ENCODE peak calls at places on chromosomes 12 and 14, in four cellular contexts. A is HepG2, X is K562, Y is GM12878. O is an unnamed sample.

GRCh38 chr14:58572092-58572853 is 65.5 kb upstream of the DACT1 start:
- DNase-seq in A (peak), X (no peak), Y (no peak), O (no peak)

GRCh38 chr14:53742226-53742607 is 214.4 kb downstream of the BMP4 start:
- DNase-seq in A (no peak), X (no peak), Y (no peak), O (peak)

GRCh38 chr12:94867066-94867855 is 136.2 kb downstream of the NDUFA12 start:
- DNase-seq in A (no peak), X (no peak), Y (no peak), O (no peak)

GRCh38 chr12:27552886-27553560 is 29.0 kb downstream of the PPFIBP1 start:
- DNase-seq in A (peak), X (no peak), Y (no peak), O (no peak)

GRCh38 chr14:79465651-79466050 is 745.7 kb downstream of the DIO2 start:
- DNase-seq in A (no peak), X (no peak), Y (no peak), O (no peak)

GRCh38 chr12:83796527-83796926 is 1109.8 kb downstream of the TMTC2 start:
- DNase-seq in A (no peak), X (no peak), Y (no peak), O (peak)

GRCh38 chr12:83660727-83661126 is 974.0 kb downstream of the TMTC2 start:
- DNase-seq in A (no peak), X (no peak), Y (no peak), O (no peak)

GRCh38 chr14:52399886-52400599 is 85.9 kb downstream of the PTGER2 start:
- DNase-seq in A (no peak), X (no peak), Y (no peak), O (peak)

GRCh38 chr14:36241183-36241582 is 64.7 kb upstream of the PTCSC3 start:
- DNase-seq in A (no peak), X (peak), Y (no peak), O (no peak)

GRCh38 chr14:36238666-36239363 is 62.3 kb upstream of the PTCSC3 start:
- DNase-seq in A (no peak), X (no peak), Y (no peak), O (no peak)

GRCh38 chr14:36245223-36245622 is 68.7 kb upstream of the PTCSC3 start:
- DNase-seq in A (no peak), X (no peak), Y (no peak), O (no peak)

GRCh38 chr14:36243183-36243582 is 66.7 kb upstream of the PTCSC3 start:
- DNase-seq in A (no peak), X (no peak), Y (no peak), O (peak)
- TF ChIP-seq JUNB in A (no peak), X (no peak), Y (no peak), O (no peak)

DNA sequence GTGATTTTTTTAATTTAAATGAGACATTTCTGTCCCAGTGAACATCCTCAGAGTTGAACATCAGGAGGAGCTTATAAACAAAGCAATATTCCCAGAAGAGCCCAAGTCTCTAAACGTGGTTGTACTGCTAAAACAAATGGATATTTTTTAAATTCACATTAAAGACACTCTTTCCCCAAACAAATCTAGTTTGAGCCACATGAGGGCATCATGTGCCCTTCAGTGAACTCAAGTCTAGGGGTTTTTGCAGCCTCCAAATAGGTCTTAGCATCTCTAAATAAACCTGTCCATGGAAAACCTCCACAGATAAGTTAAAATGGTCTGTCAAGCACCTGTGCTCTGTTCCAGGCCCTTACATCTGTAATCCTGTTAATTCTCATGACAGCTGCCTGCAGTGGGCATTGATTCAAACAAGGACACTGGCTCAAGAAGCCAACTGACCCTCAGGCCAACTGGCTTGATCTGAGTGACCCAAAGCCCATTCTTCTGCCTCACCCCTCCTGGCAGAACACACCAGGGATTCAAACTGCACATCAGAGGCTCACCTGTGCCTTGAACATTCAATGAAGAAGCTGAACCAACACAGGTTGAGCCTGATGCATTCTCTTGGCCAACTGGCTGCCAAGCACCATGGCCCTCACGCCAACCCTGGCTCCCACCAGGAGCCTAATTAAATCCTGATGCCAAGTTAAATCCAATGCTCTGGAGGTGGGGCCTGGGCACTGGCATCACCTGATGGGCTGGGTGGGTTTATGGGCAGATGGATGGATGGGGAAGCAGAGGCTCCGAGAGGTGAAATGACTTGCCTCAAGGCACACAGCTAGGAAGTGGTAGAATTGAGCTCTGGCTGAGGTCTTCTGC is 8.6 kb downstream of the ISCU start:
- DNase-seq in A (peak), X (peak), Y (no peak), O (peak)
- TF ChIP-seq CTCF in A (peak), X (peak), Y (peak), O (peak)

GRCh38 chr14:100545359-100545758 is 41.9 kb downstream of the BEGAIN start:
- DNase-seq in A (no peak), X (no peak), Y (no peak), O (no peak)

GRCh38 chr14:100548295-100548655 is 38.9 kb downstream of the BEGAIN start:
- DNase-seq in A (no peak), X (no peak), Y (no peak), O (no peak)

GRCh38 chr14:100544506-100545141 is 42.6 kb downstream of the BEGAIN start:
- DNase-seq in A (no peak), X (no peak), Y (no peak), O (no peak)

GRCh38 chr14:100547633-100548294 is 39.5 kb downstream of the BEGAIN start:
- DNase-seq in A (no peak), X (no peak), Y (no peak), O (no peak)

GRCh38 chr14:100546051-100546443 is 41.2 kb downstream of the BEGAIN start:
- DNase-seq in A (no peak), X (no peak), Y (no peak), O (no peak)
- TF ChIP-seq CREB1 in A (no peak), X (no peak), Y (no peak), O (no peak)

DNA sequence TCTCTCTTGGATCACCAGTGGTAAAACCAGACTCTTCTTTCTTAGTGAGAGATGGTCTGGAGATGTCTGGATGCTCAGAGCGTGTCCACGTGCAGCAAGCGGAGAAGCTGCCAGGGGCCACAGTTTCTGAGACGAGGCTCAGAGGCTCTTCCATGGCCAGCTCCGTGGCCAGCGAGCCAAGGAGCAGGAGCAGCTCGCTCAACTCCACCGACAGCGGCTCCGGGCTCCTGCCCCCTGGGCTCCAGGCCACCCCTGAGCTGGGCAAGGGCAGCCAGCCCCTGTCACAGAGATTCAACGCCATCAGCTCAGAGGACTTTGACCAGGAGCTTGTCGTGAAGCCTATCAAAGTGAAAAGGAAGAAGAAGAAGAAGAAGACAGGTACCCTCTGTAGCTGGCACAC is 69.0 kb downstream of the TECPR2 start:
- DNase-seq in A (no peak), X (no peak), Y (no peak), O (no peak)
- TF ChIP-seq JUNB in A (no peak), X (no peak), Y (no peak), O (no peak)

GRCh38 chr12:69269736-69270135 is 30.4 kb downstream of the CPSF6 start:
- DNase-seq in A (no peak), X (no peak), Y (no peak), O (no peak)

GRCh38 chr12:69274861-69275260 is 35.5 kb downstream of the CPSF6 start:
- DNase-seq in A (no peak), X (no peak), Y (no peak), O (no peak)

GRCh38 chr12:69275471-69275891 is 36.1 kb downstream of the CPSF6 start:
- DNase-seq in A (no peak), X (no peak), Y (no peak), O (no peak)

GRCh38 chr12:69272511-69272910 is 33.1 kb downstream of the CPSF6 start:
- DNase-seq in A (no peak), X (no peak), Y (no peak), O (no peak)
- TF ChIP-seq CTCF in A (no peak), X (no peak), Y (no peak), O (no peak)

DNA sequence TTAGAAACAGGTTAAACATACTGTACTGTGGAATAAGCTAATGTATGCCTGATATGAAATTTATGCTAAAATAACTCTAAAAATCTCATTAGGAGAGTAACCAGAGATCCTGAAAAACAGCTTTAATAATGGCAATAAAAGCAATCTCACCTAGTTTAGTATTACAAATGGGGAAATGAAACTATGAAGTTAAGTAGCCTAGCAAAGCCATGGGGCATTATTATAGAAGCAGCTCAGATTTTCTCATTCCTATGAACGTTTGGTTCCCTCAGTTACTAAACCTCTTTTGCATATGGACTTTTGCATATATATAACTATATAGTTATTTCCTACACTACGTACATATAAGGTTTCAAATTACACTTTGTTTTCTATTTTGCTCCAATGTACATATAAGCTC is 25.0 kb upstream of the APPL2 start:
- DNase-seq in A (no peak), X (no peak), Y (no peak), O (no peak)
- TF ChIP-seq CREB1 in A (no peak), X (no peak), Y (no peak), O (no peak)

GRCh38 chr12:105227879-105228278 is 8.1 kb downstream of the APPL2 start:
- DNase-seq in A (no peak), X (no peak), Y (no peak), O (no peak)
- TF ChIP-seq JUNB in A (no peak), X (no peak), Y (no peak), O (no peak)

GRCh38 chr12:50219544-50219943 is 52.4 kb upstream of the CERS5 start:
- DNase-seq in A (no peak), X (no peak), Y (no peak), O (no peak)

GRCh38 chr12:50224026-50224692 is 57.0 kb upstream of the CERS5 start:
- DNase-seq in A (peak), X (no peak), Y (no peak), O (peak)

GRCh38 chr12:50221228-50222008 is 54.2 kb upstream of the CERS5 start:
- DNase-seq in A (no peak), X (peak), Y (peak), O (peak)

GRCh38 chr12:50220357-50221061 is 53.3 kb upstream of the CERS5 start:
- DNase-seq in A (no peak), X (peak), Y (peak), O (no peak)

DNA sequence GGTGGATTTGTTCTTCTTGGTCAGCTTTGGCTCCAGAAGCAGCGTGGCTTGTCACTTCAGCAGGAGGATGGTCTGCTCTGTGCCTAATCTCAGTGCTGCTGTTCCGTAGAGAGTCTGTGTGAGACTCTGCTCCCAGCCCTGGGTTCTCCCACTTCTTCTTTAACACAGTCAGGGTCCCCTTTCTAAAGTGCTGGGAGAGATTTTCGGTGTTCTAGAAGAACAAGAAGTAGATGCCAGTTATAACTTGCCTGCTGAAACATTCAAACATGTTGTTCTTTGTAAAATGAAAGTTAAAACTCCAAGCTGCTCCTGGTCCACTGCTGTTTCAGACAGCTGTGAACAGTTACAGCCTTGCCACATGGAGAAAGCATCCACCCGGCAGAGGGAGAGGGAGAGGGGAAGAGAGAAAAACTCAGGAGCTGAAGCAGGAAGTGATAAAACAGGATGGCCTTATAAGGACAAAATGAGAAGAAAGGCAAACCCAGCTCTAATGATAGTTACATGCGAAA is 55.2 kb upstream of the CERS5 start:
- DNase-seq in A (no peak), X (peak), Y (no peak), O (peak)
- TF ChIP-seq CTCF in A (no peak), X (peak), Y (no peak), O (peak)

GRCh38 chr14:21539154-21539940 is 13.2 kb upstream of the SALL2 start:
- DNase-seq in A (no peak), X (peak), Y (no peak), O (peak)

GRCh38 chr14:21534576-21534975 is 8.4 kb upstream of the SALL2 start:
- DNase-seq in A (no peak), X (no peak), Y (no peak), O (peak)

GRCh38 chr14:21535545-21536394 is 9.6 kb upstream of the SALL2 start:
- DNase-seq in A (no peak), X (no peak), Y (no peak), O (no peak)

GRCh38 chr14:21536395-21537087 is 10.4 kb upstream of the SALL2 start:
- DNase-seq in A (no peak), X (no peak), Y (no peak), O (peak)

DNA sequence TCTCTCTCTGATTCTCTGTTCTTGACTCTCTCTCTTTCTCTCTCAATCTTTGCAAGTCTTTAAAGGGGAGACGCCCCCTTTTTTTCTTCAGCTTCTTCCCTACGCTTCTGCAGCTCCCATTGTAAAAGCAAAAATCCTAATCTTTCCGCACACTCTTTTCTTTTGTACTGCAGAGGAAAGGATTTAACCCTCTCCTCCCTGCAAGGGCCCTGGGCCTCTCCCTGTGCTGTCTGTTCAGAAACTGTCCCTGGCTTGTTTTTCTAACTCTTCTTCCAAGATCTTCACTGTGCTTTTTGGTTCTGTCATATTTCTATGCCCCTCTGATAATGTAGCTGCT is 10.9 kb upstream of the SALL2 start:
- DNase-seq in A (no peak), X (no peak), Y (no peak), O (no peak)
- TF ChIP-seq CREB1 in A (no peak), X (no peak), Y (no peak), O (no peak)

GRCh38 chr12:102401087-102401486 is 79.3 kb downstream of the IGF1 start:
- DNase-seq in A (no peak), X (no peak), Y (no peak), O (no peak)

GRCh38 chr12:102408487-102409297 is 71.7 kb downstream of the IGF1 start:
- DNase-seq in A (no peak), X (no peak), Y (no peak), O (no peak)

GRCh38 chr12:102407776-102408486 is 72.4 kb downstream of the IGF1 start:
- DNase-seq in A (no peak), X (no peak), Y (no peak), O (no peak)

GRCh38 chr12:102406033-102406584 is 74.3 kb downstream of the IGF1 start:
- DNase-seq in A (no peak), X (peak), Y (peak), O (no peak)
- TF ChIP-seq JUNB in A (no peak), X (no peak), Y (no peak), O (no peak)